ENCODE peak calls at places on chromosomes 13 and 19, in seven cellular contexts. One of them, this sample, is unnamed.

GRCh38 chr13:32902898-32903297 is 113.3 kb upstream of the KL start:
- DNase-seq in H1: no peak
- DNase-seq in HepG2: no peak
- DNase-seq in GM12892: no peak
- DNase-seq in GM12891: no peak
- DNase-seq in transverse colon: peak
- DNase-seq in SK-N-SH: no peak
- DNase-seq in this sample: peak

GRCh38 chr19:44792286-44792685 is 14.6 kb downstream of the CBLC start:
- DNase-seq in GM12891: no peak
- DNase-seq in GM12892: no peak
- DNase-seq in SK-N-SH: no peak
- DNase-seq in HepG2: no peak
- DNase-seq in transverse colon: no peak
- DNase-seq in H1: no peak
- DNase-seq in this sample: no peak

GRCh38 chr19:35266904-35267817 is 1.6 kb upstream of the USF2 start:
- DNase-seq in SK-N-SH: peak
- DNase-seq in transverse colon: peak
- DNase-seq in GM12892: no peak
- DNase-seq in HepG2: no peak
- DNase-seq in GM12891: no peak
- DNase-seq in H1: peak
- DNase-seq in this sample: no peak

GRCh38 chr13:85255978-85256377 is 543.2 kb downstream of the SLITRK6 start:
- DNase-seq in HepG2: no peak
- DNase-seq in transverse colon: no peak
- DNase-seq in GM12891: no peak
- DNase-seq in GM12892: no peak
- DNase-seq in SK-N-SH: no peak
- DNase-seq in H1: no peak
- DNase-seq in this sample: no peak

GRCh38 chr13:61414136-61414535 is 1.5 kb downstream of the PCDH20 start:
- DNase-seq in transverse colon: no peak
- DNase-seq in SK-N-SH: peak
- DNase-seq in H1: no peak
- DNase-seq in HepG2: no peak
- DNase-seq in GM12891: no peak
- DNase-seq in GM12892: no peak
- DNase-seq in this sample: no peak

GRCh38 chr13:19861762-19862161 is 1.7 kb downstream of the ZMYM5 start:
- DNase-seq in HepG2: no peak
- DNase-seq in transverse colon: no peak
- DNase-seq in SK-N-SH: no peak
- DNase-seq in H1: no peak
- DNase-seq in GM12892: no peak
- DNase-seq in GM12891: no peak
- DNase-seq in this sample: no peak

GRCh38 chr19:47109541-47110375 is 3.8 kb downstream of the ZC3H4 start:
- DNase-seq in GM12892: no peak
- DNase-seq in H1: no peak
- DNase-seq in HepG2: no peak
- DNase-seq in SK-N-SH: no peak
- DNase-seq in GM12891: no peak
- DNase-seq in transverse colon: peak
- DNase-seq in this sample: no peak

GRCh38 chr13:111046590-111047141 is 68.4 kb upstream of the ARHGEF7 start:
- DNase-seq in transverse colon: no peak
- DNase-seq in H1: no peak
- DNase-seq in GM12891: no peak
- DNase-seq in HepG2: no peak
- DNase-seq in GM12892: no peak
- DNase-seq in SK-N-SH: no peak
- DNase-seq in this sample: no peak

GRCh38 chr19:58519355-58520256 is at the start of gene ZBTB45:
- DNase-seq in GM12891: peak
- DNase-seq in SK-N-SH: peak
- DNase-seq in transverse colon: peak
- DNase-seq in GM12892: peak
- DNase-seq in HepG2: peak
- DNase-seq in H1: peak
- DNase-seq in this sample: peak

GRCh38 chr19:37361994-37362393 is 8.9 kb upstream of the ZNF527 start:
- DNase-seq in H1: no peak
- DNase-seq in transverse colon: no peak
- DNase-seq in GM12891: no peak
- DNase-seq in GM12892: no peak
- DNase-seq in HepG2: no peak
- DNase-seq in SK-N-SH: no peak
- DNase-seq in this sample: no peak

GRCh38 chr13:111558700-111559088 is 238.3 kb downstream of the TEX29 start:
- DNase-seq in transverse colon: no peak
- DNase-seq in GM12892: no peak
- DNase-seq in SK-N-SH: no peak
- DNase-seq in GM12891: no peak
- DNase-seq in HepG2: no peak
- DNase-seq in H1: no peak
- DNase-seq in this sample: no peak

GRCh38 chr19:13207237-13208130 is 57.3 kb downstream of the IER2 start:
- DNase-seq in H1: peak
- DNase-seq in transverse colon: no peak
- DNase-seq in GM12892: peak
- DNase-seq in HepG2: no peak
- DNase-seq in GM12891: peak
- DNase-seq in SK-N-SH: no peak
- DNase-seq in this sample: no peak
- TF ChIP-seq POLR2AphosphoS5 in H1: no peak
- TF ChIP-seq POLR2AphosphoS5 in transverse colon: no peak
- TF ChIP-seq POLR2AphosphoS5 in GM12892: no peak
- TF ChIP-seq POLR2AphosphoS5 in HepG2: no peak
- TF ChIP-seq POLR2AphosphoS5 in GM12891: no peak
- TF ChIP-seq POLR2AphosphoS5 in SK-N-SH: no peak
- TF ChIP-seq POLR2AphosphoS5 in this sample: no peak

GRCh38 chr13:50078512-50079277 is 63.5 kb downstream of the KCNRG start:
- DNase-seq in transverse colon: no peak
- DNase-seq in GM12892: no peak
- DNase-seq in SK-N-SH: no peak
- DNase-seq in HepG2: no peak
- DNase-seq in H1: no peak
- DNase-seq in GM12891: no peak
- DNase-seq in this sample: no peak

GRCh38 chr13:50080158-50080855 is 65.1 kb downstream of the KCNRG start:
- DNase-seq in H1: no peak
- DNase-seq in GM12892: no peak
- DNase-seq in SK-N-SH: peak
- DNase-seq in transverse colon: peak
- DNase-seq in GM12891: no peak
- DNase-seq in HepG2: peak
- DNase-seq in this sample: no peak

GRCh38 chr13:50080856-50081105 is 65.5 kb downstream of the KCNRG start:
- DNase-seq in transverse colon: no peak
- DNase-seq in H1: no peak
- DNase-seq in GM12892: no peak
- DNase-seq in GM12891: no peak
- DNase-seq in HepG2: no peak
- DNase-seq in SK-N-SH: no peak
- DNase-seq in this sample: no peak

GRCh38 chr13:50081106-50081898 is 66.1 kb downstream of the KCNRG start:
- DNase-seq in transverse colon: peak
- DNase-seq in H1: peak
- DNase-seq in HepG2: no peak
- DNase-seq in GM12891: peak
- DNase-seq in SK-N-SH: peak
- DNase-seq in GM12892: no peak
- DNase-seq in this sample: peak

DNA sequence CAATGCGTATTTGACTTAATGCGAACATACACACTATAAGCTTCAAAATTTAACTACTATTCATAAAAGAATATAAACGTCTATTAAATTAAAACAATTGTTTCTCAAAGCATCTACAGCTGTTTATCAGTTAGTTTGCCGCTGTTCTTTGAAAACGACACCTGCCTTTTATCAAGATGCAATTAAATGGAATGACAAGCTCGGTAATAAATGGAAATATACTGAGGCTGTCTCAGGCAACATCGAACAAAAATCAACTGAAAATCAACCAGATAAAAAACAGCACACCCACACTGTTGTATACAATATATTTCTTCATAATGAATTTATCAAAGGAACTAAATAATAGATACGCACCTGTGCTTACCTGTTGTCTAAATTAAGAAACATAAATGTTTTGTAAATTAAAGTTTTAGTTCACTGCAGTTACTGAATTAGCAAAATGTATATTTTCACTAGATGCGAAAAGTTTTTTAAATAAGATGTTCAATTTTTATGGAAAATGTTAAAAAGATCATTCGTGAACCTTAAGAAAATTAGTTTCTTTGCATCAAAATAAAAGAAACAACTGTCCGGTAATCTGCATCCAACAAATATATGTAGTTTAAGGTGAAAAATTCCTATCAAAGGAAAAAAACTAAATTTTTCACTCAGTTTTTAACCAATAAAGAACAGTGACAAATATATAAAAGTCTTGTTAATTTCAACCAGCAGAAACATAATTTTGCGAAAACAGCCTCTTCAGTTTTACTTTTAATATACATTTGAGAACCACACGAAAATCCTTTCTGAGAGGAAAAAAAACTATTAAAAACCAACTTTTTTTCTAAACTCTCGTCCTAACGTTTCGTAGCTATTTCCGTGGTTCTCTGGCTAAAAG is 64.3 kb downstream of the KCNRG start:
- DNase-seq in H1: no peak
- DNase-seq in SK-N-SH: no peak
- DNase-seq in HepG2: no peak
- DNase-seq in transverse colon: no peak
- DNase-seq in GM12892: no peak
- DNase-seq in GM12891: no peak
- DNase-seq in this sample: no peak
- TF ChIP-seq POLR2AphosphoS5 in H1: no peak
- TF ChIP-seq POLR2AphosphoS5 in SK-N-SH: no peak
- TF ChIP-seq POLR2AphosphoS5 in HepG2: no peak
- TF ChIP-seq POLR2AphosphoS5 in transverse colon: no peak
- TF ChIP-seq POLR2AphosphoS5 in GM12892: no peak
- TF ChIP-seq POLR2AphosphoS5 in GM12891: no peak
- TF ChIP-seq POLR2AphosphoS5 in this sample: no peak

DNA sequence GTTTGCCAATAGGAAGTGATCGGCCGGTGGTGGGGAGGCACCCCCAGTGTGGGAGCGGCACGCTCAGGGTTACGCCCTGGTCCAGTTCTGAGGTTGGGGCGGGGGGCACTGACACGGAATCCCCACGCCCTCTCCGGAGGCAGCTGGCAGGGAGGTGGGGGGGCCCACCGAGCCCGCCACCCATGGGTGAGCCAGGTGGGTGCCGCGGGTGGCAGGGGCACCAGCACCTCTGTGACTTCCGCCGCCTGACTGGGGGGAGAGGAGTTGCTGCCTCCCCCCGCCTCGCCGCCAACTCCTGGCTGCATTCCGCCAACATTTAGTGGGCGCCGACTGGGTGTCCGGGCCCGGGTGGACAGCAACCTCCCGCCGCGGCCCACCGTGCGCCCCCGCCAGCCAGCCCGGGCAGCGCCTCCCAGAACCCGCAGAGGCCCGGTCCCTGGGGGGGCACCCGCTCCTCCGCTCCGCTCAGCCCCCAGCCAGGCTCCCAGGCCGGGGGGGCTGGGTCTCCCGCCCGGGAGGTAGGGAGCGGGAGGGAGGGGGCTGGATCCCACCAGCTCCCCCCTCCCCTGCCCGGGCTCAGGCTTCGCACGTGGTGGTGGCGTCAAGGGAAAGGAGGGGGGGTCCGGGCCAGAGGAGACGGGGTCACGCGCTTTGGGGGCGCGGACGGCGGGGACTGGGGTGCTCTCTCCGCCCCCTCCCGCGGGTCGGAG is 2.0 kb downstream of the ZBTB7A start:
- DNase-seq in GM12891: no peak
- DNase-seq in H1: no peak
- DNase-seq in transverse colon: peak
- DNase-seq in GM12892: no peak
- DNase-seq in SK-N-SH: peak
- DNase-seq in HepG2: no peak
- DNase-seq in this sample: peak
- TF ChIP-seq POLR2AphosphoS5 in GM12891: no peak
- TF ChIP-seq POLR2AphosphoS5 in H1: no peak
- TF ChIP-seq POLR2AphosphoS5 in transverse colon: peak
- TF ChIP-seq POLR2AphosphoS5 in GM12892: no peak
- TF ChIP-seq POLR2AphosphoS5 in SK-N-SH: no peak
- TF ChIP-seq POLR2AphosphoS5 in HepG2: no peak
- TF ChIP-seq POLR2AphosphoS5 in this sample: no peak

GRCh38 chr19:2253106-2254051 is 2.8 kb downstream of the JSRP1 start:
- DNase-seq in HepG2: peak
- DNase-seq in GM12891: no peak
- DNase-seq in GM12892: no peak
- DNase-seq in transverse colon: no peak
- DNase-seq in H1: peak
- DNase-seq in SK-N-SH: peak
- DNase-seq in this sample: no peak
- TF ChIP-seq POLR2AphosphoS5 in HepG2: no peak
- TF ChIP-seq POLR2AphosphoS5 in GM12891: no peak
- TF ChIP-seq POLR2AphosphoS5 in GM12892: no peak
- TF ChIP-seq POLR2AphosphoS5 in transverse colon: no peak
- TF ChIP-seq POLR2AphosphoS5 in H1: no peak
- TF ChIP-seq POLR2AphosphoS5 in SK-N-SH: no peak
- TF ChIP-seq POLR2AphosphoS5 in this sample: no peak

DNA sequence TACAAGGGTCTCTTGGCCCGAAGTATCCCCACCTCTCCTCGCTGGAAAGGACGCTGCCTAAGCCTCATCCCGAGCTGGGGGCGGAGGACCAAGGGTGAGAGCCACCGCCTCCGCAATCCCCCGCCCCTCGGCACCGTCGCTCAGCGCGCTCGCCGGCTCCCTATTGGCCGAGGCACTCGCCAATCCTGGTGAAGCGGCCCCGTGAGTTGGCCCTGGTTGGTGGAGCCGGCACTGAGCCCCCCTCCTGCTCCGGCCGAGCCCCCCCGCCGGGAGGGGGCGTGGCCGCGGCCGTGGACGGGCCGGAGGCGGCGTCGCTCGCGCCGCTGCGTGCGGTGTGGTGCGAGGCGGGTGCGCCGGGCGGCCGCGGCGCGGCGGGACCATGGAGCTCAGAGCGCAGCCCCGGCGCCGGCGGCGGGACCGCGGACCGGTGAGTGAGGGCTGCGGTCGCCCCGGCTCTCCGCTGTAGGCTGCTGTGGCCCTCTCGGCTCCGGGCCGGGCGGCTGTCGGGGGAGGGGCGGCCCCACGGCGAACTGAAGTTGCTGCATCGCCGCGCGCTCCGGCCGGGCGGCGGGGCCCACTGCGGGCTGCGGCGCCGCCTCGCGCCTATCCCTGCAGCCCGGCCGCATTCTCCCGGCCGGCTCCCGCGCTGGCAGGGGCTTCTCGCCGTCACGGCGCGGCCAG is at the start of gene WASF3:
- DNase-seq in transverse colon: peak
- DNase-seq in HepG2: peak
- DNase-seq in H1: peak
- DNase-seq in GM12892: peak
- DNase-seq in GM12891: peak
- DNase-seq in SK-N-SH: peak
- DNase-seq in this sample: peak
- TF ChIP-seq POLR2AphosphoS5 in transverse colon: no peak
- TF ChIP-seq POLR2AphosphoS5 in HepG2: no peak
- TF ChIP-seq POLR2AphosphoS5 in H1: no peak
- TF ChIP-seq POLR2AphosphoS5 in GM12892: no peak
- TF ChIP-seq POLR2AphosphoS5 in GM12891: no peak
- TF ChIP-seq POLR2AphosphoS5 in SK-N-SH: no peak
- TF ChIP-seq POLR2AphosphoS5 in this sample: no peak

This sample was measured in stomach.